ENCODE peak calls at places on chromosomes 6 and 20, in five cellular contexts. U, T, X, M and H are unnamed samples.

GRCh38 chr20:48295445-48295903 is 510.2 kb upstream of the SULF2 start:
- DNase-seq in U (no peak), M (no peak), T (peak; percentile 100), X (peak; percentile 88), H (no peak)

GRCh38 chr6:145508107-145508506 is 227.2 kb downstream of the EPM2A start:
- DNase-seq in X (peak; percentile 20), U (no peak), M (no peak), T (no peak), H (no peak)

GRCh38 chr6:106916891-106917290 is 57.6 kb downstream of the CD24 start:
- DNase-seq in U (no peak), M (no peak), X (no peak), T (no peak), H (no peak)

GRCh38 chr20:35700625-35701148 is 1.5 kb downstream of the ROMO1 start:
- DNase-seq in M (no peak), T (no peak), U (peak; percentile 36), X (peak; percentile 15), H (no peak)

GRCh38 chr20:34367155-34367554 is 4.1 kb downstream of the ITCH start:
- DNase-seq in U (no peak), X (no peak), T (no peak), M (no peak), H (no peak)

GRCh38 chr20:46034039-46034438 is 5.0 kb downstream of the SLC12A5 start:
- DNase-seq in T (peak; percentile 47), U (no peak), X (no peak), M (no peak), H (no peak)

GRCh38 chr20:18849131-18849530 is 35.5 kb downstream of the SCP2D1 start:
- DNase-seq in X (no peak), T (no peak), M (no peak), U (no peak), H (no peak)

GRCh38 chr20:10352934-10353866 is 80.8 kb downstream of the MKKS start:
- DNase-seq in T (peak; percentile 61), X (no peak), M (no peak), U (no peak), H (no peak)

GRCh38 chr6:157632821-157633220 is 190.2 kb upstream of the SNX9 start:
- DNase-seq in M (no peak), T (peak; percentile 27), U (no peak), X (peak; percentile 21), H (no peak)

GRCh38 chr6:88891135-88891845 is 72.1 kb downstream of the RNGTT start:
- DNase-seq in U (no peak), M (no peak), X (peak; percentile 84), T (no peak), H (no peak)

GRCh38 chr6:77097940-77098339 is 365.4 kb downstream of the HTR1B start:
- DNase-seq in M (no peak), X (no peak), U (no peak), T (no peak), H (no peak)

GRCh38 chr6:42448906-42449659 is 2.6 kb downstream of the TRERF1 start:
- DNase-seq in T (no peak), M (no peak), X (peak; percentile 69), U (no peak), H (no peak)

GRCh38 chr6:143536461-143536865 is 24.9 kb upstream of the FUCA2 start:
- DNase-seq in U (peak; percentile 69), X (no peak), T (peak; percentile 65), M (no peak), H (no peak)

GRCh38 chr6:25027221-25027916 is 91.6 kb upstream of the RIPOR2 start:
- DNase-seq in T (no peak), X (no peak), M (no peak), U (peak; percentile 90), H (no peak)

GRCh38 chr6:43286995-43287716 is 10.9 kb upstream of the SLC22A7 start:
- DNase-seq in T (peak; percentile 33), U (no peak), M (no peak), X (no peak), H (no peak)

GRCh38 chr6:148329568-148330299 is 12.9 kb upstream of the SASH1 start:
- DNase-seq in T (peak; percentile 87), X (peak; percentile 86), M (no peak), U (no peak), H (no peak)

GRCh38 chr6:27157461-27158315 is 89.8 kb upstream of the PRSS16 start:
- DNase-seq in M (peak; percentile 54), X (peak; percentile 76), T (peak; percentile 85), U (peak; percentile 89), H (no peak)

GRCh38 chr6:166907871-166908806 is 48.2 kb downstream of the RNASET2 start:
- DNase-seq in M (no peak), X (no peak), T (no peak), U (no peak), H (no peak)

GRCh38 chr6:141658721-141659120 is 474.0 kb upstream of the GJE1 start:
- DNase-seq in X (peak; percentile 83), T (no peak), M (no peak), U (no peak), H (no peak)

GRCh38 chr6:134007077-134007476 is 45.3 kb downstream of the SLC2A12 start:
- DNase-seq in M (no peak), U (no peak), T (no peak), X (no peak), H (no peak)

GRCh38 chr20:17427646-17428045 is 103.5 kb downstream of the BFSP1 start:
- DNase-seq in M (no peak), U (no peak), X (peak; percentile 77), T (no peak), H (no peak)

GRCh38 chr20:58684291-58684690 is 8.3 kb upstream of the NPEPL1 start:
- DNase-seq in X (no peak), M (no peak), U (no peak), T (no peak), H (no peak)

GRCh38 chr20:63162206-63162770 is 53.6 kb downstream of the YTHDF1 start:
- DNase-seq in X (no peak), M (no peak), U (no peak), T (no peak), H (no peak)

GRCh38 chr20:31666258-31667042 is 28.7 kb downstream of the COX4I2 start:
- DNase-seq in T (no peak), M (peak; percentile 25), U (peak; percentile 83), X (no peak), H (no peak)

GRCh38 chr20:32810941-32811340 is 8.8 kb upstream of the MAPRE1 start:
- DNase-seq in U (no peak), M (no peak), X (no peak), T (no peak), H (no peak)

GRCh38 chr6:170022827-170023619 is 267.9 kb downstream of the DLL1 start:
- DNase-seq in T (no peak), M (no peak), X (no peak), U (no peak), H (no peak)

GRCh38 chr20:33250666-33251065 is 14.9 kb downstream of the BPIFA1 start:
- DNase-seq in X (no peak), M (no peak), U (no peak), T (no peak), H (no peak)

GRCh38 chr20:37406010-37406998 is 60.4 kb downstream of the SRC start:
- DNase-seq in T (peak; percentile 59), M (no peak), X (peak; percentile 17), U (no peak), H (no peak)